ENCODE peak calls at places on chromosomes 2 and 18, in eight cellular contexts. I, E, H, P, M, N, C and F are unnamed samples. For H3K4me1, the result is how much of the 10 kb centered on the place peaks cover.

GRCh38 chr2:174788291-174788929 is 24.1 kb upstream of the CHRNA1 start:
- DNase-seq in C (peak), N (peak), P (no peak), H (no peak), E (no peak), I (no peak), M (no peak), F (no peak)

GRCh38 chr2:65576861-65577601 is 144.6 kb upstream of the SPRED2 start:
- DNase-seq in H (no peak), P (no peak), M (no peak), I (peak), C (peak), E (no peak), N (no peak), F (no peak)

GRCh38 chr2:159571540-159572260 is 44.6 kb downstream of the BAZ2B start:
- DNase-seq in M (no peak), H (no peak), E (no peak), C (no peak), P (no peak), N (no peak), I (no peak), F (no peak)

GRCh38 chr2:113818382-113818951 is 62.0 kb upstream of the SLC35F5 start:
- DNase-seq in I (peak), P (peak), C (peak), M (peak), H (no peak), E (peak), N (peak), F (no peak)

GRCh38 chr2:212991120-212991519 is 160.3 kb downstream of the IKZF2 start:
- DNase-seq in N (no peak), E (no peak), I (no peak), C (no peak), P (no peak), M (no peak), H (no peak), F (no peak)

GRCh38 chr2:46666044-46666662 is 186.8 kb downstream of the TMEM247 start:
- DNase-seq in E (no peak), C (no peak), P (peak), H (no peak), N (no peak), I (no peak), M (peak), F (peak)

GRCh38 chr2:2640818-2641217 is 309.7 kb upstream of the MYT1L start:
- DNase-seq in N (no peak), E (no peak), I (no peak), M (peak), H (no peak), C (no peak), P (no peak), F (no peak)

GRCh38 chr2:68565858-68566257 is 77.5 kb upstream of the PROKR1 start:
- DNase-seq in M (no peak), N (peak), I (peak), E (no peak), H (no peak), C (peak), P (no peak), F (no peak)

GRCh38 chr18:79802298-79802697 is 4.6 kb downstream of the KCNG2 start:
- DNase-seq in I (no peak), E (no peak), H (no peak), N (no peak), C (no peak), M (peak), P (no peak), F (no peak)

GRCh38 chr2:236341721-236342120 is 77.5 kb upstream of the ASB18 start:
- DNase-seq in E (no peak), I (no peak), N (no peak), P (no peak), H (no peak), C (no peak), M (no peak), F (no peak)

GRCh38 chr2:128661955-128662564 is 343.4 kb upstream of the HS6ST1 start:
- DNase-seq in N (no peak), I (no peak), E (no peak), C (no peak), P (no peak), H (no peak), M (no peak), F (no peak)

GRCh38 chr2:157627594-157628281 is 926 bp downstream of the ACVR1C start:
- DNase-seq in H (no peak), E (peak), C (no peak), P (peak), I (no peak), M (no peak), N (no peak), F (no peak)

GRCh38 chr2:15687720-15688119 is 96.1 kb downstream of the DDX1 start:
- DNase-seq in H (no peak), N (no peak), P (no peak), C (no peak), E (no peak), I (no peak), M (no peak), F (no peak)

GRCh38 chr2:200383380-200384110 is 77.1 kb downstream of the SPATS2L start:
- DNase-seq in C (no peak), E (no peak), H (peak), P (peak), M (no peak), I (no peak), N (no peak), F (no peak)

GRCh38 chr2:164061129-164061746 is 325.4 kb upstream of the FIGN start:
- DNase-seq in C (peak), P (peak), E (no peak), N (peak), M (no peak), H (peak), I (peak), F (no peak)

GRCh38 chr18:50880108-50880465 is 1.2 kb downstream of the ME2 start:
- DNase-seq in N (no peak), M (no peak), C (no peak), I (no peak), E (no peak), H (no peak), P (no peak), F (no peak)
- H3K4me1 ChIP-seq in N (under half), M (under half), C (under half), I (under half), E (under half), H (under half), P (under half), F (under half)

DNA sequence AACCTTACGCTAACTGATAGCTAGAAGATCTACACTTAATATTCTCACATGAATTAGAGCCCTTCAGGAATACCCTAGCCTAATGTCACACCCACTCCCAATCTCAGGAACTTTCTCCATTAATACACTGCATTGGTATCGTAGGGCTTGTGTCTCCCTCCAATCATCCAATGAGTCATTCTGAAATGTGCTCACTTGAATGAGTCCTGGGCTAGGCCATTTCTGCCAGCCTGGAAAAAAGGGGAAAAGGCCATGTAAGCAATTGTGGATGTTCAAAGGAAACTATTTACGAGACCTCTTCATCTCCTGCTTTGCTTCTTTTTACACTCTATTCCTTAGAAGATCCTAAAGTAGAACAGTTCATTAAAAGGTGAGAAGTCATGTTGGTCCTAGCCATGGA is 18.8 kb downstream of the ZEB2 start:
- DNase-seq in C (no peak), N (no peak), I (no peak), P (no peak), E (no peak), M (no peak), H (no peak), F (no peak)
- H3K27ac ChIP-seq in C (no peak), N (no peak), I (no peak), P (no peak), E (peak), M (no peak), H (no peak), F (peak)

DNA sequence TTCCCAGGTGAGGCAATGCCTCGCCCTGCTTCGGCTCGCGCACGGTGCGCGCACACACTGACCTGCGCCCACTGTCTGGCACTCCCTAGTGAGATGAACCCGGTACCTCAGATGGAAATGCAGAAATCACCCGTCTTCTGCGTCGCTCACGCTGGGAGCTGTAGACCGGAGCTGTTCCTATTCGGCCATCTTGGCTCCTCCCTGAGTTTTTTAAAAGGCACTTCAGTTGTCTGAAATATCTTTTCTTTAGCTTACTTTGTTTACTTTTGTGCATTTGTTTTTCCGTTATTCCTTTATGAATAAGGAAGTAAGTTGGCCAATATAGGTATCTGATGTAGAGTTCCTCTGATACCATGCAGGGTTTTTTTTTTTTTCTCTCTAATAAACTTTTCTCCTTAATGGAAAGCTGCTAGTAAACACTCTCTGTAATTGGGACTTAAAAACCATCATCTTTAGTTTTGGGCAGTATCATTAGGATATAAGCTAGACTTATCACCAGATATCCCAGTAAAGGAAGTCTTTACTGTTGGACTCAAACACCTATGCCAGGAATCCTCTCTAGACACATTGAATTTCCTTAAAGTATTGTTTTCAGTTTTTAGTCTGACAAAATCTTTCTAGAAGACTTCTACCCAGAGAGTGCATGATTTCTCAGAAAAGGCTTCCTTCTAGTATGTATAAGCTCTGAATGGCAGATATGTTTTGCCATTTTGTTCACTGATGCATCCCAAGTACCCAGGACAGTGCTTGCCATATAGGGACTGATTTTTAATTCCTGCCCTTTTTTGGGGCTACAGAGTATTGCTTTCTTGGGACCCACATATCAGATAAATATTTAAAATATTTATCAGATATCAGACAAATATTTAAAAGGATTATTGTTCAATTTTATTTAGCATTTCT is 35.8 kb upstream of the DYSF start:
- DNase-seq in H (no peak), E (no peak), P (no peak), M (no peak), I (no peak), C (peak), N (no peak), F (no peak)
- TF ChIP-seq EP300 in H (no peak), E (no peak), P (no peak), M (no peak), I (no peak), C (no peak), N (no peak), F (no peak)

GRCh38 chr2:240584486-240585031 is 2.0 kb upstream of the CAPN10 start:
- DNase-seq in E (no peak), I (peak), C (no peak), P (no peak), H (peak), N (peak), M (no peak), F (no peak)

GRCh38 chr2:240585681-240586197 is 795 bp upstream of the CAPN10 start:
- DNase-seq in P (no peak), E (no peak), I (no peak), M (peak), H (no peak), N (no peak), C (no peak), F (no peak)

GRCh38 chr2:240586198-240586918 is at the start of gene CAPN10:
- DNase-seq in N (peak), H (peak), I (peak), P (peak), E (peak), M (peak), C (peak), F (peak)

GRCh38 chr2:240583774-240584173 is 2.8 kb upstream of the CAPN10 start:
- DNase-seq in I (no peak), M (no peak), H (no peak), P (no peak), C (no peak), E (no peak), N (no peak), F (no peak)

DNA sequence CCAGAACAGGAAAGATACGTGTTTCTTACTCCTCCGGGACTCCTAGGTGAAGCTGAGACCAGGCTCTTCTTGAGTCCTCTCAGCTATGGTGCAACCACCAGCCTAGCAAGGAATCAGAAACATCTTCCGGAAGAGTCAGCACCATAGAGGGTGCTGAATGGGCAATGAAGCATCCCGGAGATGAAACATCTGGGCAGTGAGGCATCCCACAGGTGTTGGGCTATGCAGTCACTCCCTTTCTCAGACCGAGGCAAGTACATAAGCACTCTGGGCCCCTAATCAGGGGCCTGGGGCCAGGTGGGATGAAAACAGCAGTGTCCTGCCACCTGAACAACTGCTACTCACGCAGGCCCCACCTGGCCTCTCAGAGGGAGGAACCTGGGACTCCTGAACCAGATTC is 1.4 kb upstream of the CAPN10 start:
- DNase-seq in P (no peak), E (no peak), I (no peak), N (no peak), H (peak), C (no peak), M (peak), F (no peak)
- H3K4me1 ChIP-seq in P (under half), E (under half), I (half or more), N (under half), H (under half), C (under half), M (under half), F (under half)